ENCODE peak calls at places on chromosomes 2 and 18, in ten cellular contexts. N is stimulated activated CD8-positive, alpha-beta memory T cell treated with anti-CD3 and anti-CD28 coated beads, Interleukin-12 subunit alpha, Interleukin-12 subunit beta, amount 100 ng/mL, for 4 hours; W is foreskin fibroblast; Y is SHP77; E is left ventricle myocardium inferior; S is neuronal stem cell; I is Karpas-422; T is SJSA1; A is NCI-H460; F is stimulated activated CD4-positive, alpha-beta T cell treated with anti-CD3 and anti-CD28 coated beads, Interleukin-1b, Interleukin-23, amount 100 ng/mL, for 48 hours. P is an unnamed sample.

GRCh38 chr18:70442933-70443332 is 154.1 kb downstream of the SOCS6 start:
- DNase-seq in N (no peak), W (no peak), Y (no peak), E (no peak), S (no peak), I (no peak), T (no peak), A (no peak), F (no peak), P (no peak)

GRCh38 chr2:24886640-24887324 is 33.3 kb downstream of the ADCY3 start:
- DNase-seq in N (no peak), W (no peak), Y (no peak), E (no peak), S (no peak), I (no peak), T (no peak), A (no peak), F (no peak), P (peak)

GRCh38 chr2:6434396-6434795 is 431.3 kb downstream of the CMPK2 start:
- DNase-seq in N (no peak), W (no peak), Y (no peak), E (no peak), S (no peak), I (no peak), T (no peak), A (no peak), F (no peak), P (no peak)

GRCh38 chr2:60925994-60926750 is 44.8 kb downstream of the REL start:
- DNase-seq in N (no peak), W (peak), Y (peak), E (no peak), S (no peak), I (no peak), T (peak), A (no peak), F (no peak), P (no peak)

GRCh38 chr18:6557470-6558245 is 142.9 kb upstream of the L3MBTL4 start:
- DNase-seq in N (no peak), W (no peak), Y (no peak), E (no peak), S (no peak), I (no peak), T (no peak), A (no peak), F (no peak), P (peak)

GRCh38 chr2:29273004-29273703 is 157.9 kb downstream of the CLIP4 start:
- DNase-seq in N (no peak), W (no peak), Y (no peak), E (no peak), S (no peak), I (no peak), T (no peak), A (no peak), F (no peak), P (no peak)

GRCh38 chr2:231450548-231450989 is 13.7 kb downstream of the NCL start:
- DNase-seq in N (no peak), W (no peak), Y (no peak), E (no peak), S (no peak), I (peak), T (no peak), A (no peak), F (no peak), P (no peak)

GRCh38 chr18:56402872-56403516 is 235.4 kb downstream of the TXNL1 start:
- DNase-seq in N (no peak), W (peak), Y (no peak), E (no peak), S (no peak), I (no peak), T (peak), A (peak), F (no peak), P (peak)

GRCh38 chr2:172200495-172201085 is 97.9 kb upstream of the DLX2 start:
- DNase-seq in N (no peak), W (peak), Y (no peak), E (no peak), S (no peak), I (peak), T (no peak), A (no peak), F (no peak), P (no peak)

GRCh38 chr2:237967463-237967871 is 653 bp downstream of the UBE2F start:
- DNase-seq in N (no peak), W (peak), Y (no peak), E (peak), S (no peak), I (no peak), T (peak), A (no peak), F (no peak), P (peak)

GRCh38 chr2:98464772-98465310 is 20.2 kb downstream of the INPP4A start:
- DNase-seq in N (no peak), W (no peak), Y (no peak), E (no peak), S (no peak), I (no peak), T (no peak), A (no peak), F (no peak), P (no peak)

GRCh38 chr2:223815186-223815883 is 22.0 kb downstream of the AP1S3 start:
- DNase-seq in N (no peak), W (peak), Y (peak), E (no peak), S (no peak), I (no peak), T (peak), A (peak), F (no peak), P (no peak)

GRCh38 chr2:231032575-231033140 is 4.7 kb upstream of the C2orf72 start:
- DNase-seq in N (no peak), W (no peak), Y (no peak), E (no peak), S (no peak), I (no peak), T (no peak), A (no peak), F (no peak), P (no peak)

GRCh38 chr2:239137890-239138283 is 262.9 kb downstream of the HDAC4 start:
- DNase-seq in N (no peak), W (no peak), Y (no peak), E (no peak), S (no peak), I (no peak), T (no peak), A (no peak), F (no peak), P (no peak)

GRCh38 chr2:71263386-71263785 is 36.5 kb upstream of the PAIP2B start:
- DNase-seq in N (no peak), W (no peak), Y (no peak), E (no peak), S (no peak), I (peak), T (no peak), A (no peak), F (no peak), P (no peak)

GRCh38 chr18:79796531-79797390 is 977 bp upstream of the KCNG2 start:
- DNase-seq in N (no peak), W (no peak), Y (no peak), E (no peak), S (no peak), I (no peak), T (no peak), A (no peak), F (no peak), P (no peak)

GRCh38 chr2:168524005-168524404 is 67.9 kb downstream of the CERS6 start:
- DNase-seq in N (no peak), W (no peak), Y (no peak), E (no peak), S (no peak), I (no peak), T (no peak), A (no peak), F (no peak), P (no peak)

GRCh38 chr18:12592597-12593127 is 65.2 kb downstream of the SPIRE1 start:
- DNase-seq in N (no peak), W (no peak), Y (no peak), E (no peak), S (no peak), I (no peak), T (no peak), A (no peak), F (no peak), P (no peak)

GRCh38 chr2:191665286-191665685 is 12.7 kb upstream of the NABP1 start:
- DNase-seq in N (no peak), W (peak), Y (no peak), E (no peak), S (no peak), I (no peak), T (no peak), A (no peak), F (no peak), P (no peak)

GRCh38 chr18:21264651-21265050 is 22.6 kb downstream of the GREB1L start:
- DNase-seq in N (no peak), W (no peak), Y (no peak), E (no peak), S (peak), I (no peak), T (no peak), A (no peak), F (no peak), P (no peak)

GRCh38 chr2:33275689-33276444 is 200.6 kb upstream of the RASGRP3 start:
- DNase-seq in N (peak), W (peak), Y (peak), E (peak), S (no peak), I (no peak), T (peak), A (peak), F (peak), P (peak)

GRCh38 chr2:133579295-133579694 is 11.0 kb upstream of the NCKAP5 start:
- DNase-seq in N (no peak), W (no peak), Y (no peak), E (peak), S (no peak), I (no peak), T (no peak), A (no peak), F (no peak), P (peak)

GRCh38 chr2:28687640-28688039 is 64.0 kb upstream of the PPP1CB start:
- DNase-seq in N (no peak), W (no peak), Y (no peak), E (no peak), S (no peak), I (no peak), T (no peak), A (no peak), F (no peak), P (no peak)

P was measured in right cardiac atrium.